ENCODE peak calls at places on chromosome 20, in six cellular contexts. K is ecto neural progenitor cell, J is EL, H is HT-29, I is GM10248, O is esophagus squamous epithelium. A is an unnamed sample.

GRCh38 chr20:1802385-1803215 is 92.6 kb upstream of the SIRPA start:
- DNase-seq in K (peak), J (peak), H (no peak), I (peak), O (no peak), A (peak)

GRCh38 chr20:47224857-47225256 is 131.6 kb downstream of the ZMYND8 start:
- DNase-seq in K (no peak), J (no peak), H (no peak), I (no peak), O (no peak), A (no peak)

GRCh38 chr20:57883761-57884160 is 173.9 kb upstream of the PMEPA1 start:
- DNase-seq in K (no peak), J (no peak), H (no peak), I (no peak), O (no peak), A (no peak)

GRCh38 chr20:13800728-13801134 is 15.9 kb downstream of the NDUFAF5 start:
- DNase-seq in K (no peak), J (peak), H (peak), I (no peak), O (peak), A (no peak)

GRCh38 chr20:44800398-44801046 is 9.8 kb downstream of the RIMS4 start:
- DNase-seq in K (no peak), J (no peak), H (peak), I (no peak), O (no peak), A (peak)

GRCh38 chr20:54208492-54209044 is 681 bp downstream of the PFDN4 start:
- DNase-seq in K (peak), J (peak), H (peak), I (peak), O (no peak), A (peak)

GRCh38 chr20:57760698-57761412 is 51.0 kb upstream of the PMEPA1 start:
- DNase-seq in K (no peak), J (no peak), H (no peak), I (no peak), O (no peak), A (no peak)

GRCh38 chr20:35297153-35297552 is 4.9 kb upstream of the FAM83C start:
- DNase-seq in K (no peak), J (peak), H (no peak), I (no peak), O (no peak), A (no peak)

GRCh38 chr20:25744261-25744660 is 47.6 kb upstream of the ZNF337 start:
- DNase-seq in K (no peak), J (no peak), H (no peak), I (no peak), O (no peak), A (no peak)

GRCh38 chr20:36744764-36745191 is 1.1 kb downstream of the NDRG3 start:
- DNase-seq in K (peak), J (peak), H (no peak), I (no peak), O (no peak), A (no peak)

GRCh38 chr20:1423625-1424106 is 30.8 kb upstream of the FKBP1A start:
- DNase-seq in K (peak), J (peak), H (peak), I (no peak), O (no peak), A (peak)

GRCh38 chr20:40317156-40317790 is 371.8 kb downstream of the MAFB start:
- DNase-seq in K (no peak), J (no peak), H (peak), I (no peak), O (no peak), A (no peak)

GRCh38 chr20:33789109-33789857 is 21.9 kb upstream of the CHMP4B start:
- DNase-seq in K (no peak), J (peak), H (peak), I (no peak), O (no peak), A (no peak)

GRCh38 chr20:14721926-14722325 is 384.5 kb upstream of the FLRT3 start:
- DNase-seq in K (no peak), J (no peak), H (no peak), I (no peak), O (no peak), A (no peak)

GRCh38 chr20:24393903-24394302 is 75.5 kb upstream of the SYNDIG1 start:
- DNase-seq in K (no peak), J (no peak), H (no peak), I (no peak), O (no peak), A (no peak)

GRCh38 chr20:62704341-62704948 is 4.2 kb upstream of the NTSR1 start:
- DNase-seq in K (no peak), J (peak), H (peak), I (no peak), O (peak), A (no peak)

GRCh38 chr20:53805895-53806384 is 212.3 kb upstream of the ZNF217 start:
- DNase-seq in K (no peak), J (peak), H (no peak), I (no peak), O (no peak), A (no peak)